ENCODE peak calls at places on chromosomes 6 and 20, in ten cellular contexts. N, R, X, H, L, F, W, T, M and I are unnamed samples.

GRCh38 chr20:51492167-51493092 is 50.1 kb downstream of the NFATC2 start:
- DNase-seq in N (no peak), R (no peak), X (no peak), H (no peak), L (no peak), F (peak), W (no peak), T (no peak), M (no peak), I (no peak)

GRCh38 chr6:114364295-114364694 is 21.5 kb upstream of the HS3ST5 start:
- DNase-seq in N (no peak), R (no peak), X (no peak), H (peak), L (peak), F (peak), W (no peak), T (peak), M (no peak), I (no peak)

GRCh38 chr6:32519117-32519909 is 10.8 kb downstream of the HLA-DRB5 start:
- DNase-seq in N (no peak), R (no peak), X (no peak), H (no peak), L (no peak), F (no peak), W (no peak), T (no peak), M (no peak), I (no peak)

GRCh38 chr6:147022041-147022440 is 182.2 kb upstream of the STXBP5 start:
- DNase-seq in N (no peak), R (peak), X (no peak), H (peak), L (no peak), F (no peak), W (no peak), T (peak), M (no peak), I (no peak)

GRCh38 chr6:127243501-127243900 is 23.2 kb upstream of the RNF146 start:
- DNase-seq in N (no peak), R (no peak), X (no peak), H (no peak), L (no peak), F (no peak), W (no peak), T (no peak), M (no peak), I (no peak)

GRCh38 chr20:54208492-54209044 is 681 bp downstream of the PFDN4 start:
- DNase-seq in N (no peak), R (peak), X (no peak), H (peak), L (peak), F (no peak), W (no peak), T (peak), M (peak), I (no peak)

GRCh38 chr6:28360961-28361360 is 11.2 kb downstream of the ZKSCAN3 start:
- DNase-seq in N (no peak), R (no peak), X (no peak), H (no peak), L (no peak), F (no peak), W (no peak), T (no peak), M (no peak), I (no peak)

GRCh38 chr6:136677344-136677743 is 114.9 kb downstream of the MAP3K5 start:
- DNase-seq in N (no peak), R (no peak), X (no peak), H (peak), L (no peak), F (no peak), W (no peak), T (no peak), M (no peak), I (no peak)

GRCh38 chr6:144264270-144265060 is 20.7 kb upstream of the UTRN start:
- DNase-seq in N (peak), R (peak), X (no peak), H (peak), L (peak), F (peak), W (no peak), T (peak), M (no peak), I (no peak)

GRCh38 chr6:147708170-147708569 is 199.7 kb downstream of the SAMD5 start:
- DNase-seq in N (no peak), R (no peak), X (no peak), H (no peak), L (no peak), F (no peak), W (no peak), T (no peak), M (no peak), I (no peak)

GRCh38 chr20:43751167-43752050 is 24.6 kb upstream of the GTSF1L start:
- DNase-seq in N (peak), R (peak), X (no peak), H (peak), L (no peak), F (no peak), W (no peak), T (peak), M (peak), I (no peak)

GRCh38 chr20:10476319-10476724 is 41.2 kb downstream of the SLX4IP start:
- DNase-seq in N (no peak), R (peak), X (no peak), H (peak), L (no peak), F (no peak), W (no peak), T (peak), M (peak), I (no peak)

GRCh38 chr6:132712366-132712765 is 1.5 kb downstream of the VNN1 start:
- DNase-seq in N (no peak), R (peak), X (no peak), H (peak), L (no peak), F (no peak), W (no peak), T (peak), M (no peak), I (no peak)

GRCh38 chr6:28134015-28134414 is 7.7 kb upstream of the ZKSCAN8 start:
- DNase-seq in N (no peak), R (peak), X (no peak), H (peak), L (peak), F (peak), W (no peak), T (peak), M (no peak), I (peak)